ENCODE peak calls at places on chromosomes 11 and 22, in six cellular contexts. O, Q, H, W, S and D are unnamed samples.

GRCh38 chr22:44366372-44367310 is 53.9 kb upstream of the SHISAL1 start:
- DNase-seq in O (no peak), Q (no peak), H (no peak), W (no peak), S (peak; percentile 22), D (no peak)

GRCh38 chr22:35732116-35732515 is 14.4 kb downstream of the APOL5 start:
- DNase-seq in O (no peak), Q (no peak), H (no peak), W (no peak), S (no peak), D (no peak)

GRCh38 chr11:42407379-42407778 is 904.4 kb upstream of the API5 start:
- DNase-seq in O (no peak), Q (peak; percentile 16), H (no peak), W (no peak), S (no peak), D (no peak)

GRCh38 chr11:120900642-120901041 is 123.3 kb upstream of the TBCEL start:
- DNase-seq in O (no peak), Q (no peak), H (no peak), W (no peak), S (no peak), D (no peak)

GRCh38 chr11:2298131-2298794 is 3.5 kb downstream of the C11orf21 start:
- DNase-seq in O (no peak), Q (no peak), H (no peak), W (peak; percentile 77), S (no peak), D (peak; percentile 54)

GRCh38 chr11:75853971-75854370 is 39.0 kb downstream of the UVRAG start:
- DNase-seq in O (no peak), Q (no peak), H (no peak), W (no peak), S (no peak), D (no peak)

GRCh38 chr22:50714150-50714549 is 23.9 kb upstream of the ACR start:
- DNase-seq in O (no peak), Q (no peak), H (no peak), W (no peak), S (no peak), D (no peak)

GRCh38 chr22:31556627-31557203 is 60.4 kb downstream of the SFI1 start:
- DNase-seq in O (no peak), Q (peak; percentile 48), H (no peak), W (no peak), S (no peak), D (no peak)

GRCh38 chr11:61141601-61142028 is 19.6 kb downstream of the VPS37C start:
- DNase-seq in O (no peak), Q (no peak), H (no peak), W (peak; percentile 89), S (no peak), D (peak; percentile 85)

GRCh38 chr11:99410636-99411035 is 389.9 kb downstream of the CNTN5 start:
- DNase-seq in O (no peak), Q (no peak), H (no peak), W (no peak), S (no peak), D (no peak)

GRCh38 chr22:44520695-44521094 is 22.7 kb upstream of the RTL6 start:
- DNase-seq in O (no peak), Q (no peak), H (no peak), W (no peak), S (no peak), D (no peak)

GRCh38 chr11:132238331-132238730 is 867.9 kb downstream of the NTM start:
- DNase-seq in O (no peak), Q (no peak), H (no peak), W (no peak), S (no peak), D (no peak)

GRCh38 chr11:61090092-61090491 is 12.2 kb upstream of the CD5 start:
- DNase-seq in O (no peak), Q (no peak), H (no peak), W (peak; percentile 53), S (no peak), D (no peak)

GRCh38 chr22:43825651-43826050 is 13.5 kb upstream of the EFCAB6 start:
- DNase-seq in O (no peak), Q (no peak), H (no peak), W (peak; percentile 22), S (no peak), D (no peak)